ENCODE peak calls at places on chromosome 4, in seven cellular contexts. L is upper lobe of right lung, B is PC-9, S is right lobe of liver, D is kidney epithelial cell, F is transverse colon, O is esophagus muscularis mucosa. H is an unnamed sample. For H3K27me3, the result is how much of the 10 kb centered on the place peaks cover.

GRCh38 chr4:16140520-16141249 is 56.9 kb upstream of the PROM1 start:
- DNase-seq in D (peak), F (peak), B (peak), O (no peak), S (no peak), L (no peak), H (no peak)

GRCh38 chr4:153153339-153153851 is 50.8 kb upstream of the TRIM2 start:
- DNase-seq in B (peak), S (no peak), O (no peak), L (peak), D (no peak), F (peak), H (peak)

GRCh38 chr4:127309360-127310095 is 323.2 kb upstream of the INTU start:
- DNase-seq in O (no peak), F (no peak), L (no peak), S (no peak), D (no peak), B (no peak), H (no peak)

GRCh38 chr4:76969941-76970529 is 20.5 kb downstream of the SEPTIN11 start:
- DNase-seq in O (no peak), S (no peak), D (no peak), F (no peak), L (no peak), B (no peak), H (no peak)

GRCh38 chr4:41212221-41213203 is 1.8 kb downstream of the APBB2 start:
- DNase-seq in O (no peak), F (peak), D (no peak), B (peak), L (no peak), S (peak), H (peak)

GRCh38 chr4:47198791-47199190 is 167.4 kb downstream of the GABRB1 start:
- DNase-seq in F (no peak), S (no peak), L (no peak), O (no peak), D (no peak), B (no peak), H (no peak)

GRCh38 chr4:78529569-78530209 is 21.9 kb upstream of the ANXA3 start:
- DNase-seq in O (no peak), F (no peak), D (no peak), L (no peak), B (peak), S (no peak), H (no peak)

GRCh38 chr4:5967783-5968182 is 50.4 kb downstream of the C4orf50 start:
- DNase-seq in B (no peak), L (peak), D (no peak), S (no peak), O (no peak), F (no peak), H (no peak)

GRCh38 chr4:76194325-76194724 is 19.3 kb downstream of the SCARB2 start:
- DNase-seq in D (no peak), F (no peak), O (peak), L (no peak), S (no peak), B (peak), H (peak)

GRCh38 chr4:108751321-108751720 is 11.5 kb downstream of the ETNPPL start:
- DNase-seq in D (no peak), B (no peak), F (no peak), S (no peak), O (no peak), L (no peak), H (no peak)

GRCh38 chr4:127138586-127138985 is 494.2 kb upstream of the INTU start:
- DNase-seq in F (no peak), S (no peak), L (no peak), D (no peak), O (no peak), B (no peak), H (no peak)

GRCh38 chr4:187480146-187481145 is 515.1 kb upstream of the ZFP42 start:
- DNase-seq in L (no peak), B (no peak), S (no peak), D (no peak), F (no peak), O (peak), H (no peak)

GRCh38 chr4:183142566-183143545 is 43.8 kb downstream of the WWC2 start:
- DNase-seq in F (peak), B (no peak), D (no peak), O (no peak), L (no peak), S (peak), H (no peak)

GRCh38 chr4:105145913-105146285 is 777 bp upstream of the TET2 start:
- DNase-seq in O (no peak), F (peak), D (no peak), L (peak), S (peak), B (no peak), H (peak)

DNA sequence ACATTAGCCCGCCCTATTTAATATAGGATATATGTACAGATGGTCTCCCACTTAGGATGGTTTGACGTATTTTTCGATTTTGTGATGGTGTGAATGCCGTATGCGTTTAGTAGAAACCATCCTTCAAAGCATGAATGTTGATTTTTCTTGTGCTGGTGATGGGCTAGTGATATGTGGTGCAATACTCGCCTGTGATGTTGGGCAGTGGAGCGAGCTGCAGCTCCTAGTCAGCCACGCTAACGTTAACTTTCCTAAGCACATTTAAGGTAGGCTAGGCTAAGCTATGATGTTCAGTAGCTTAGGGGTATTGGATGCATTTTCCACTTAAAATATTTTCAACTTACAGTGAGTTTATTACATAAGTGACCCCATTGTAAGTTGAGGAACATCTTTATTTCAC is 36.6 kb upstream of the RHOH start:
- DNase-seq in S (no peak), L (no peak), B (no peak), F (no peak), O (no peak), D (no peak), H (no peak)
- H3K27me3 ChIP-seq in S (under half), L (under half), B (under half), F (under half), O (under half), D (under half), H (under half)

DNA sequence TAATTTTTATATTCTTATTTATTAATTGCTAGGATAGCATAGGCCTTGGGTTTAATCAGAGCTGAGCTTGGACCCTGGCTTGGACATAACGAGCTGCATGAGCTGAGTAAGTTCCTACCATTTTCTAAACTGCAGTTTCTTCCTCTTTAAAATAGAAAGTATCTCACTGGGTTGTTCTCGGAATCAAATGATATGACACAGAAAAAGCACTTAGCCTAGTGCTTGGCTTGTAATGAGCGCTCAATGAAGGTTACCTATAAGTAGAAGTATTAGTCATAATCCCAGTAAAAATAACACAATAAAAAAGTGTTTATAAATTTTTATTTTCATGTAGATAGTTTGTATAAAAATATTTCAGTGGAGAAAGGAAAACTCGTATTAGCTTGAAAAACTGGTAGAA is 113.3 kb upstream of the PDLIM3 start:
- DNase-seq in B (no peak), O (no peak), D (no peak), L (no peak), F (no peak), S (no peak), H (no peak)
- TF ChIP-seq CTCF in B (no peak), O (no peak), D (no peak), L (no peak), F (no peak), S (no peak), H (no peak)

DNA sequence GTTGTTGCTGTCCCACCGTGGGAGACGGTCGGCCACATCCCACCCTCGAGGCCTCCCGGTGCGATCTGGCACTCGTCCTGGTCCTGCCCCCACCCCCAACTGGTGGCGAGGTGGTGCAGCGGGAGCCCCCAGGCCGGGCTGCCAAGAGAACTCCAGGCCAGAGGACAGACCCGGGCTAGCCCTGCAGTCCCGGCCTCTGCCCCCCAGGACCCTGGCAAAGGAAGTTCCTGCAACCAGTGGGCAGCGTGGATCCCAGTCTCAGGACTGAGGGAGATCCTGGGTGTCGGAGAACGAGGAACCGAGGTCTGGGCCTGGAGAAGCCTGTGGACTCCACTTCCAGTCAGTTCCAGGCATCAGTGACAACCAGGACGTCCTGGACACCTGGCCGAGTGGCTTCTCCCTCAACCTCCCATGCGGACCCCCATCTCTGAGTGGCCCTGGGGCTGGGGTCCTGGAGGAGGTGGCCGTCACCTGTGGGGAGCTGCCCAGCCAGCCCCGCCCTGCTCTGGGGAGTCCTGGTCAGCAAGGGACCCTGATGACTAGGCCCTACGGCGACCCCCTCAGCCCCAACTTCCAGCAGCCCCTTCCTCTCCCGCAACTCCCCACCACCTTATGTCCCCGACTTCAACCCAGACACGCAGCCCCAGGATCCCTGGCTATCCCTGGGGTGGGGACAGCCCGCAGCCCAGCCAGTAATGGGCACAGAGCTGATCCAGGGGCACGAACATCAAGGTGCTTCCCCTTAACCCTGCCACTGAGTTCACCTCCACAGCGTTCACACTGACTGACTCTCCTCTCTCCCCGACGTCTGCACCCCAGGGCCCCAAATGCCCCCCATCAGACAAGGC is 53.6 kb upstream of the NKX1-1 start:
- DNase-seq in B (no peak), S (peak), L (peak), D (no peak), O (no peak), F (no peak), H (no peak)
- H3K27me3 ChIP-seq in B (half or more), S (under half), L (half or more), D (half or more), O (under half), F (half or more), H (under half)

GRCh38 chr4:7546152-7546808 is 111.5 kb upstream of the PSAPL1 start:
- DNase-seq in S (no peak), L (no peak), D (no peak), B (no peak), O (no peak), F (no peak), H (peak)
- TF ChIP-seq CTCF in S (no peak), L (no peak), D (no peak), B (no peak), O (no peak), F (no peak), H (no peak)

GRCh38 chr4:80270321-80270720 is 3.9 kb downstream of the FGF5 start:
- DNase-seq in L (no peak), F (no peak), B (no peak), S (no peak), O (no peak), D (no peak), H (no peak)
- H3K27me3 ChIP-seq in L (half or more), F (half or more), B (under half), S (under half), O (under half), D (under half), H (half or more)

DNA sequence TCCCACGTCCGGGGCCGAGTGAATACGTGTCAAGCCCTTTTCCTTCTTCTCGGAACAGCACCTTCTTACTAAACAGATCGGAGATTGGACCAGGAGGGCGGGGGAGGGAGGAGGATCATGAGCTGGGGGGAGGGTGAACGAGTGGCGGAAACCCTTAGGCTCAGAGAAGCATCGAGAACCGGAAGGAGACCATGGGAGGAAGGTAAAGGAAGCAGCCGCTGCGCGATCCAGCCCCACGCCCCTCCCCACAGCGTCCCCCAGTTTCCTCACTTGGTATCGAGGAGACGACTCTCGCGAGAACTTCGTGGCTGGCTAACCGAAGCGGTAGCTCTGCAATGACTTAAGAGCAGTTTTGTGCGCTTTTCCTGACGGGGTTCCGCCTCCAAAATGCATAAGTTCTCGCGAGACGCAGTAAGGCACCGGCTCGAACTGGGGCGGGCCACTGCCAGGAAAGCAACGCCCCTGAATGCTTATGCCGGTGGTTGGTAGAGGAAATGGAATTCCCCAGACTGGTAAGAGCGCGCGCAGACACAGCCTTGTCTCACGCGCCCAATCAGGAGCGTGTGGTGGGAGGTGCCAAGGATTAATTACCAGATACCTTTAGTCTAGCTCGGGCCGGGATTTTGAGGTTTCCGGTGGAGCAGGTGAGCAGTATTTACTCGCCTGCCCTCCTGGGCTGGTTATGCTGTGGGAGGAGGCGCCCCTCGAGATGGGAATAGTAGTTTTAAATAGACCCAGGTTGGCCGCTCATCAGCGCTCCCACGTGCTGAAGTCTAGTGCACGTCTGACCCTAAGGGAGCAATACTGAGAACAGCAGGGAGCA is 534 bp upstream of the UBE2D3 start:
- DNase-seq in B (peak), S (peak), L (peak), D (peak), F (peak), O (peak), H (peak)
- TF ChIP-seq CTCF in B (no peak), S (no peak), L (peak), D (no peak), F (no peak), O (no peak), H (peak)

DNA sequence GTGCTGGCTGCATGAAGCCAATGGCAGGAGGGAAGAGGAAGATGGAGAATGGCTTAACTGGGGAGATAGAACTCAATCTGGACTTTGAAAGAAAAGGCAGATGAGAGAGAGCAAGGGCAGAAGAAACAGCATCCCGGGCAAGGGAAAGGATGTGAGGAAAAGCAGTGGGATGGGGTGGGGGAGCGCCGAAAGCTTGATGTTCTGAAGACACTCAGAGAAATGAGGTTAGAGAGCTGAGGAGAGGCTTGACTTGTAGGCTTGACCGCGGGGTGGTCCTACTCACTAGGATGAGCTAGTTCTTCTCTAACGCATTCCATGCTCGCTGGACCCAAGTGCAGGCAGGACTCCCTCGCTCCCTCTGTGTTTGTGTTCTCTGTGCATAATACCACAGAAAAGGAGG is 8.5 kb downstream of the LGI2 start:
- DNase-seq in F (no peak), L (no peak), D (no peak), B (no peak), S (no peak), O (peak), H (no peak)
- H3K27me3 ChIP-seq in F (under half), L (under half), D (under half), B (under half), S (under half), O (under half), H (under half)